ENCODE peak calls at places on chromosome 15, in eight cellular contexts. S is stimulated activated CD8-positive, alpha-beta memory T cell treated with anti-CD3 and anti-CD28 coated beads, Interleukin-4, amount 100 ng/mL, for 48 hours; M is T1000; A is aorta; R is G401; D is ureter; K is ascending aorta; W is IMR-90. C is an unnamed sample.

GRCh38 chr15:59376735-59377134 is 4.1 kb upstream of the MYO1E start:
- DNase-seq in R (no peak), S (no peak), A (no peak), D (no peak), K (no peak), W (no peak), M (no peak), C (no peak)

GRCh38 chr15:80815076-80815475 is 35.9 kb downstream of the CEMIP start:
- DNase-seq in D (no peak), R (no peak), K (peak), S (no peak), W (no peak), M (no peak), A (no peak), C (no peak)

GRCh38 chr15:99333981-99334380 is 82.7 kb downstream of the LRRC28 start:
- DNase-seq in D (no peak), K (no peak), R (no peak), A (no peak), S (no peak), M (no peak), W (no peak), C (no peak)

GRCh38 chr15:77183066-77183465 is 112.2 kb upstream of the TSPAN3 start:
- DNase-seq in K (no peak), M (no peak), R (no peak), D (no peak), S (no peak), A (no peak), W (no peak), C (no peak)

GRCh38 chr15:65374831-65375401 is 2.9 kb downstream of the IGDCC3 start:
- DNase-seq in D (no peak), K (no peak), R (no peak), A (no peak), W (peak), M (no peak), S (no peak), C (peak)

GRCh38 chr15:29050870-29051269 is 165.1 kb downstream of the APBA2 start:
- DNase-seq in M (no peak), R (peak), D (no peak), K (no peak), W (peak), A (no peak), S (peak), C (no peak)

GRCh38 chr15:38263996-38264395 is 11.4 kb downstream of the SPRED1 start:
- DNase-seq in M (no peak), D (no peak), R (no peak), S (no peak), A (no peak), W (peak), K (no peak), C (no peak)

GRCh38 chr15:83971967-83972366 is 263.6 kb upstream of the GOLGA6L4 start:
- DNase-seq in W (peak), R (no peak), D (no peak), A (peak), S (no peak), K (no peak), M (no peak), C (no peak)

GRCh38 chr15:68387288-68388143 is 44.4 kb downstream of the ITGA11 start:
- DNase-seq in R (no peak), D (peak), M (no peak), K (peak), W (peak), A (no peak), S (peak), C (peak)

GRCh38 chr15:58748787-58749531 is 548 bp downstream of the ADAM10 start:
- DNase-seq in R (no peak), D (peak), A (peak), W (no peak), K (peak), S (peak), M (peak), C (peak)

GRCh38 chr15:98651581-98652220 is 3.4 kb downstream of the IGF1R start:
- DNase-seq in S (no peak), M (no peak), A (no peak), K (no peak), R (no peak), D (no peak), W (peak), C (no peak)

GRCh38 chr15:83653639-83654378 is at the start of gene ADAMTSL3:
- DNase-seq in S (no peak), A (peak), K (peak), R (peak), W (no peak), M (no peak), D (peak), C (no peak)

GRCh38 chr15:92634046-92634445 is 21.5 kb downstream of the FAM174B start:
- DNase-seq in M (no peak), D (no peak), R (no peak), S (no peak), W (no peak), A (no peak), K (peak), C (no peak)

GRCh38 chr15:37995461-37996347 is 61.3 kb downstream of the TMCO5A start:
- DNase-seq in A (no peak), K (no peak), W (peak), S (no peak), M (peak), R (peak), D (no peak), C (no peak)

GRCh38 chr15:27985099-27985498 is 114.0 kb downstream of the OCA2 start:
- DNase-seq in R (no peak), S (no peak), W (no peak), D (no peak), M (no peak), A (no peak), K (no peak), C (no peak)

GRCh38 chr15:30046414-30046813 is 36.3 kb upstream of the GOLGA8J start:
- DNase-seq in M (no peak), D (no peak), R (no peak), A (no peak), S (no peak), K (no peak), W (no peak), C (no peak)

GRCh38 chr15:87702270-87702669 is 554.3 kb downstream of the NTRK3 start:
- DNase-seq in A (no peak), S (no peak), R (no peak), M (no peak), D (no peak), W (no peak), K (no peak), C (no peak)

GRCh38 chr15:97904196-97904572 is 56.3 kb upstream of the ARRDC4 start:
- DNase-seq in D (peak), A (peak), S (peak), R (peak), W (peak), M (peak), K (peak), C (no peak)

GRCh38 chr15:58467121-58467721 is 35.4 kb downstream of the LIPC start:
- DNase-seq in M (no peak), S (no peak), A (no peak), D (no peak), K (no peak), R (peak), W (no peak), C (no peak)

GRCh38 chr15:76393614-76394013 is 57.0 kb downstream of the ISL2 start:
- DNase-seq in M (no peak), A (no peak), S (no peak), K (no peak), W (peak), R (peak), D (no peak), C (no peak)

GRCh38 chr15:75024102-75024636 is 779 bp downstream of the PPCDC start:
- DNase-seq in W (peak), K (no peak), S (no peak), R (peak), A (peak), M (no peak), D (no peak), C (no peak)

GRCh38 chr15:74335396-74335795 is 32.0 kb downstream of the CYP11A1 start:
- DNase-seq in R (no peak), S (no peak), W (no peak), A (peak), K (no peak), M (no peak), D (no peak), C (no peak)

GRCh38 chr15:59251001-59251845 is 44.6 kb downstream of the LDHAL6B start:
- DNase-seq in D (no peak), A (no peak), M (no peak), S (no peak), W (no peak), R (no peak), K (no peak), C (no peak)

GRCh38 chr15:90558182-90558581 is 28.5 kb downstream of the CRTC3 start:
- DNase-seq in W (no peak), M (no peak), R (peak), D (no peak), A (no peak), K (peak), S (no peak), C (no peak)

GRCh38 chr15:36407647-36408046 is 171.8 kb upstream of the CDIN1 start:
- DNase-seq in K (no peak), D (no peak), A (no peak), M (peak), R (no peak), W (peak), S (no peak), C (no peak)

GRCh38 chr15:84852212-84852611 is 32.2 kb upstream of the SLC28A1 start:
- DNase-seq in A (no peak), D (no peak), W (no peak), M (no peak), R (no peak), S (no peak), K (peak), C (no peak)

GRCh38 chr15:79179108-79179561 is 88.6 kb upstream of the RASGRF1 start:
- DNase-seq in W (peak), A (no peak), R (no peak), S (no peak), K (no peak), D (no peak), M (peak), C (no peak)

GRCh38 chr15:74453925-74454763 is 6.8 kb downstream of the UBL7 start:
- DNase-seq in M (no peak), R (peak), S (no peak), D (no peak), W (peak), A (no peak), K (no peak), C (peak)

GRCh38 chr15:48336940-48337339 is 5.7 kb downstream of the DUT start:
- DNase-seq in M (no peak), A (no peak), W (peak), S (peak), D (no peak), R (peak), K (no peak), C (no peak)

GRCh38 chr15:33292718-33293307 is 18.0 kb upstream of the RYR3 start:
- DNase-seq in S (peak), K (peak), R (peak), M (no peak), W (peak), A (peak), D (no peak), C (peak)

GRCh38 chr15:78951841-78952238 is 7.0 kb upstream of the CTSH start:
- DNase-seq in K (no peak), W (peak), S (no peak), A (no peak), D (peak), M (no peak), R (no peak), C (no peak)

GRCh38 chr15:66482539-66482938 is 15.0 kb downstream of the SNAPC5 start:
- DNase-seq in K (no peak), W (no peak), A (no peak), M (no peak), S (no peak), D (no peak), R (no peak), C (no peak)

GRCh38 chr15:80572337-80572736 is 122.8 kb upstream of the ABHD17C start:
- DNase-seq in D (no peak), W (no peak), R (no peak), A (no peak), M (no peak), S (no peak), K (no peak), C (no peak)

GRCh38 chr15:75640483-75641175 is 605 bp upstream of the IMP3 start:
- DNase-seq in D (no peak), W (peak), K (no peak), A (no peak), S (peak), M (no peak), R (peak), C (peak)

GRCh38 chr15:69576035-69576526 is 123.5 kb downstream of the RPLP1 start:
- DNase-seq in S (peak), W (no peak), R (peak), K (peak), A (peak), M (peak), D (peak), C (peak)

GRCh38 chr15:60526127-60526616 is 47.2 kb upstream of the ICE2 start:
- DNase-seq in S (no peak), W (no peak), R (peak), D (peak), M (no peak), K (no peak), A (no peak), C (no peak)

C was measured in activated effector memory CD4-positive, alpha-beta T cell treated with anti-CD3 and anti-CD28 coated beads, Interleukin-2, amount 50 U/mL, for 16 hours.